ENCODE peak calls at places on chromosome X, in nine cellular contexts. F is CD8-positive, alpha-beta T cell; M is pancreas; R is right cardiac atrium; P is CD4-positive, CD25-positive, alpha-beta regulatory T cell; A is heart right ventricle; O is upper lobe of right lung; H is GM23338; G is right lobe of liver. C is an unnamed sample.

GRCh38 chrX:9515973-9516538 is 51.2 kb downstream of the TBL1X start:
- ATAC-seq in F (no peak), M (no peak), R (peak), P (no peak), A (no peak), O (no peak), H (no peak), G (no peak), C (no peak)

GRCh38 chrX:30620980-30621716 is 32.1 kb upstream of the GK start:
- ATAC-seq in F (no peak), M (no peak), R (peak), P (no peak), A (peak), O (peak), H (no peak), G (peak), C (peak)

GRCh38 chrX:128754130-128754529 is 701.9 kb upstream of the ACTRT1 start:
- ATAC-seq in F (no peak), M (no peak), R (no peak), P (no peak), A (no peak), O (no peak), H (peak), G (no peak), C (no peak)

GRCh38 chrX:112211459-112211858 is 128.9 kb upstream of the TRPC5 start:
- ATAC-seq in F (no peak), M (no peak), R (no peak), P (no peak), A (no peak), O (no peak), H (no peak), G (no peak), C (no peak)

GRCh38 chrX:136731798-136732197 is 48.9 kb downstream of the ARHGEF6 start:
- ATAC-seq in F (no peak), M (no peak), R (no peak), P (no peak), A (no peak), O (no peak), H (no peak), G (no peak), C (no peak)

GRCh38 chrX:18981124-18981807 is 2.6 kb downstream of the PHKA2 start:
- ATAC-seq in F (no peak), M (no peak), R (no peak), P (no peak), A (no peak), O (no peak), H (no peak), G (peak), C (no peak)

GRCh38 chrX:112866175-112866574 is 25.5 kb upstream of the AMOT start:
- ATAC-seq in F (no peak), M (no peak), R (no peak), P (no peak), A (no peak), O (no peak), H (no peak), G (no peak), C (no peak)

GRCh38 chrX:151871244-151871643 is 41.4 kb upstream of the MAGEA4 start:
- ATAC-seq in F (no peak), M (no peak), R (peak), P (no peak), A (no peak), O (no peak), H (no peak), G (no peak), C (peak)

GRCh38 chrX:16743604-16744325 is 24.4 kb downstream of the SYAP1 start:
- ATAC-seq in F (no peak), M (no peak), R (no peak), P (no peak), A (no peak), O (no peak), H (no peak), G (peak), C (no peak)

GRCh38 chrX:137352101-137352660 is 213.7 kb upstream of the ZIC3 start:
- ATAC-seq in F (no peak), M (no peak), R (no peak), P (no peak), A (no peak), O (no peak), H (no peak), G (no peak), C (no peak)

GRCh38 chrX:50644496-50644895 is 169.5 kb downstream of the SHROOM4 start:
- ATAC-seq in F (no peak), M (no peak), R (no peak), P (no peak), A (no peak), O (no peak), H (no peak), G (no peak), C (no peak)

GRCh38 chrX:102624105-102624504 is 24.8 kb downstream of the ARMCX5 start:
- ATAC-seq in F (no peak), M (peak), R (peak), P (no peak), A (no peak), O (no peak), H (no peak), G (no peak), C (no peak)

GRCh38 chrX:48676893-48677270 is 6.7 kb upstream of the WAS start:
- ATAC-seq in F (peak), M (peak), R (no peak), P (no peak), A (no peak), O (peak), H (peak), G (peak), C (peak)

GRCh38 chrX:480861-481417 is 94.2 kb upstream of the PPP2R3B start:
- ATAC-seq in F (no peak), M (no peak), R (no peak), P (no peak), A (no peak), O (no peak), H (no peak), G (no peak), C (no peak)

GRCh38 chrX:23904096-23904495 is 3.6 kb downstream of the APOO start:
- ATAC-seq in F (no peak), M (no peak), R (no peak), P (no peak), A (no peak), O (no peak), H (no peak), G (no peak), C (no peak)

GRCh38 chrX:55624403-55624802 is 1.2 kb downstream of the FOXR2 start:
- ATAC-seq in F (no peak), M (peak), R (no peak), P (no peak), A (no peak), O (peak), H (no peak), G (peak), C (no peak)

GRCh38 chrX:107716816-107717700 is 58.5 kb downstream of the TSC22D3 start:
- ATAC-seq in F (peak), M (peak), R (peak), P (peak), A (peak), O (peak), H (peak), G (peak), C (peak)

GRCh38 chrX:148381603-148382002 is 118.8 kb upstream of the AFF2 start:
- ATAC-seq in F (no peak), M (no peak), R (no peak), P (peak), A (no peak), O (no peak), H (no peak), G (no peak), C (no peak)

GRCh38 chrX:48904180-48904579 is 6.5 kb downstream of the PQBP1 start:
- ATAC-seq in F (no peak), M (no peak), R (no peak), P (no peak), A (no peak), O (no peak), H (peak), G (no peak), C (no peak)

GRCh38 chrX:11881485-11882170 is 123.6 kb downstream of the MSL3 start:
- ATAC-seq in F (no peak), M (no peak), R (no peak), P (no peak), A (no peak), O (no peak), H (no peak), G (no peak), C (no peak)

GRCh38 chrX:150409964-150410363 is 46.8 kb downstream of the MAMLD1 start:
- ATAC-seq in F (no peak), M (peak), R (peak), P (no peak), A (no peak), O (no peak), H (no peak), G (no peak), C (no peak)

GRCh38 chrX:129983575-129984131 is 1.2 kb downstream of the BCORL1 start:
- ATAC-seq in F (no peak), M (no peak), R (no peak), P (no peak), A (no peak), O (no peak), H (no peak), G (no peak), C (no peak)

GRCh38 chrX:129777218-129777768 is 2.5 kb upstream of the SASH3 start:
- ATAC-seq in F (peak), M (peak), R (peak), P (peak), A (peak), O (peak), H (no peak), G (peak), C (no peak)

GRCh38 chrX:117636826-117637225 is 479.8 kb downstream of the KLHL13 start:
- ATAC-seq in F (no peak), M (peak), R (no peak), P (no peak), A (no peak), O (no peak), H (no peak), G (peak), C (no peak)

GRCh38 chrX:131366387-131366786 is 77.3 kb upstream of the IGSF1 start:
- ATAC-seq in F (no peak), M (peak), R (no peak), P (no peak), A (no peak), O (no peak), H (peak), G (peak), C (no peak)

GRCh38 chrX:82961129-82961528 is 547.0 kb upstream of the POU3F4 start:
- ATAC-seq in F (no peak), M (no peak), R (no peak), P (no peak), A (no peak), O (no peak), H (peak), G (peak), C (no peak)

GRCh38 chrX:67538383-67538782 is 5.4 kb upstream of the AR start:
- ATAC-seq in F (no peak), M (no peak), R (no peak), P (no peak), A (no peak), O (no peak), H (no peak), G (peak), C (no peak)

GRCh38 chrX:71627588-71628404 is 9.5 kb upstream of the CXCR3 start:
- ATAC-seq in F (no peak), M (no peak), R (no peak), P (no peak), A (no peak), O (no peak), H (no peak), G (no peak), C (no peak)

DNA sequence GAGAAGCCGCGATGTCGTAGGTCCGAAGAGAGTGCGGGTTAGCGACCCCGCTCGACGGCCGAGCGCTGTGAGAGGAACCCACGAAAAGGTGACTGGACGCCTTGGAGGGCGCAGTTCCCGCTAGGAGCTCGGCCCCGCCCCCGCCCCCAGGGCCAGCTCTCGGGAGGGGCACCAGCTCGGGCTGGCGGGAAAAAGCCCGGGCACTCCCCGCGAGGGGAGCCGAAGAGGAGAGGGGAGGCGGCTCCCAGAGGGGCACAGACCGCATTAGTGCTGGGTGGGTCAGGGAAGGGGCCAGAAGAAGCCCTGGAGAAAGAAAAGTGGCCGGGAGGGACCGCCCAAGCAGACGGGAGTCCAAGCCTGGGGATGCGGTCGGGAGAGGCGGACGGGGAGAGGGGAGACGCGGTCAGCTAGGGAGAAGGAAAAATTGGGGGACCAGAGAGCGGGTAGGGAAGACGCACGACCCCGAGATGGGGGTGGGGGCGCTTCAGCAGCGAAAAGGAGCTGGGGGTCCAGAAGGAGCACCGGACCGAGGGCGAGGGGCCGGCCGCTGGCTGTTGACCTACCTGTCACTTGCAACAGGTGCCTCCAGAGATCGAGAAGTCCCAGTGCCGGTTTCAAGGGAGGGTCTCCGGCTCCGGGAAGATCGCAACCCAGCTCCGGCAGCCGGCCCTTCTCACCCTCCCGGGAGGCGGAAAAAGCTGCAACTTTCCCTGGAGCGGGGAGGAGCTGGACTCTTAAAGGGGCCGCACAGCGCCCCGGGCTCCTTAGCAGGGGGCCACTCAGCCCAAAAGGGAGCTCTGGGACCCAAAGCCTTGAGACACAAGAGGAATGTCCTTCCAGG is at the start of gene SYTL4:
- ATAC-seq in F (no peak), M (peak), R (peak), P (no peak), A (peak), O (peak), H (peak), G (peak), C (peak)
- H3K4me3 ChIP-seq in F (no peak), M (peak), R (peak), P (no peak), A (peak), O (peak), H (peak), G (peak), C (peak)

GRCh38 chrX:40996886-40997530 is 88.2 kb upstream of the USP9X start:
- ATAC-seq in F (no peak), M (peak), R (peak), P (no peak), A (peak), O (peak), H (peak), G (peak), C (peak)
- H3K4me3 ChIP-seq in F (no peak), M (no peak), R (peak), P (no peak), A (no peak), O (no peak), H (no peak), G (no peak), C (no peak)

DNA sequence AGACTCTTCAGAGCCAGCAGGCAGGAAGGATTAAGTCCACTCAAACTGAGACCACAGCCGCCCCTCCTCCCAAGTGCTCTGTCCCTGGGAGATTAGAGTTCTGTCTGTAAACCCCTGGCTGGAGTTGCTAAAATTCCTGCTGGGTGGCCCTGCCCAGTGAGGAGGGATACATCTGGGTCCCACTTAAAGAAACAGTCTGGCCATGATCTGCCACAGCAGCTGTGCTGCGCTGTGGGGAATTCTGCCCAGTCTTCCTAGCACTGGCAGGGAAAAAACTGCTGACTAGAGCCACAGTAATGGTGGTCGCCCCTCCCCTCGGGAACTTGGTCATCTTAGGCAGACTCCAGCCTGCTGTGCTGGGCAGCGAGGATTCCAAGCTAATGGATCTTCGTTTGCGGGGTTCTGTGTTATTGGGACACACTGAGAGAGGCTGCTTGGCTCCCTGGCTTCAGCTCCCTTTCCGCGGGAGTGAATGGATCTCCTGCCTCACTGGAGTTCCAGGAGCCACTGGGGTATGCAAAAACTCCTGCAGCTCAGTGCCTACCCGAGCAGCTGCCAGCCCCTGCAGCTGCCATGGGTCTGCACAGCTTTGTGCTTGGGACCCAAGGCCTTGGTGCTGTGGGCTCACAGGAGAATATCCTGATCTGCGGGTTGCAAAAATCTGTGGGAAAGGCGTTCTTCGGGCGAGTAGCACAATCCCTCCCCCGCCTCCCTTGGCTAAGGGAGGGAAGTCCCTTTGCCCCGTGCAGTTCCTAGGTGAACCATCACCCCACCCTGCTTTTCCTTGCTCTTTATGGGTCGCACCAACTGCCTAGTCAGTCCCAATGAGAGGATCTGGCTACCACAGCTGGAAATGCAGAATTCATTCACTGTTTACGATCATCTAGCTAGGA is 15.7 kb downstream of the ZXDB start:
- ATAC-seq in F (no peak), M (no peak), R (no peak), P (no peak), A (no peak), O (no peak), H (peak), G (no peak), C (no peak)
- H3K4me3 ChIP-seq in F (no peak), M (no peak), R (no peak), P (no peak), A (no peak), O (no peak), H (no peak), G (no peak), C (no peak)

GRCh38 chrX:74537011-74537390 is 77.4 kb downstream of the RLIM start:
- ATAC-seq in F (no peak), M (peak), R (peak), P (no peak), A (peak), O (peak), H (peak), G (no peak), C (peak)

GRCh38 chrX:74534569-74535038 is 79.8 kb downstream of the RLIM start:
- ATAC-seq in F (no peak), M (no peak), R (no peak), P (no peak), A (no peak), O (no peak), H (no peak), G (no peak), C (no peak)

GRCh38 chrX:74535211-74535621 is 79.2 kb downstream of the RLIM start:
- ATAC-seq in F (no peak), M (peak), R (peak), P (no peak), A (peak), O (peak), H (peak), G (peak), C (peak)

GRCh38 chrX:74535633-74536141 is 78.7 kb downstream of the RLIM start:
- ATAC-seq in F (peak), M (peak), R (peak), P (peak), A (peak), O (peak), H (peak), G (peak), C (peak)

DNA sequence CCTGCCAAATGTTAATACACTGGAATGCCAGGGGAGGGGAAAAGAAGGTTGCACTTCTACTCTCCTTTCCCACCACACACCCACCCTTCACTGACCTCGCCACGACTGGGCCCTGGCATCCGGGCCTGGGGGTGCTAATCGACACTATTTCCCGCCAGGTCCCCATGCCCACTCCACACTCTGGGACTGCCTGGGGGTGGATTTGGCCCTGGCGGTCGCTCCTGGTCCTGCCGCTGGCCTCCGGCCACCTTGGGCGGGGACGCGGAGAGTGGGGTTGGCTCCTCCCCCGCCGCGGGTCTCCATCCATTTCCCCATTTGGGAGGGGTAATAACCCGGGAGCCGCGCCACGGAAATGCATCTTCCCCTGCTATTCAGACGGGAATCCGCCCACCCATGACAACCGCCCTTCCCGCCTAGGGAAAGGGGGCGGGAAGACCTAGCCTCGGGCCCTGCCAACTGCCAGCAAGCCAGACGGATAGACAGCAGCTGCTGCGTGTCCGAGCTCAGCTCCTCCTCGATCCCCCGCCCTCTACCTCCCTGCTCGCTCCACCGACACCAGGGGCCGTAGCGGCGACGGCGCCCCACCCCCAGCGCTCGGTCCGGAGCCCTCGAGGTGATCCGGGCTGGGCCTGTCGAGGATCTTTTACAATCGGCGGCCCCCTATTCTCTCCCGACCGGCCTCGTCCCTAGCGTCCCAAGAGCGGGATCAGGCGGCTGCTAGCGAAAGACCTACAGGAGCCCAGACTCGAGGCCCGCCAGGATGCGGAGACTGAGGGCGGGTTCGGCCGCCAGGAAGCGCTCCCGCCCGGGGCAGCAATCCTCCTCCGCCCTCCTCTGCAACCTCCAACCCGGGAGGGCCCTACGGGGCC is 78.0 kb downstream of the RLIM start:
- ATAC-seq in F (peak), M (peak), R (peak), P (peak), A (peak), O (peak), H (peak), G (peak), C (peak)
- H3K4me3 ChIP-seq in F (peak), M (peak), R (peak), P (peak), A (peak), O (peak), H (peak), G (peak), C (peak)

GRCh38 chrX:29477878-29478277 is 737.5 kb upstream of the MAGEB2 start:
- ATAC-seq in F (no peak), M (no peak), R (no peak), P (no peak), A (no peak), O (no peak), H (no peak), G (no peak), C (no peak)
- H3K4me3 ChIP-seq in F (no peak), M (no peak), R (no peak), P (no peak), A (no peak), O (no peak), H (no peak), G (no peak), C (no peak)